ENCODE peak calls at places on chromosomes 4 and X, in six cellular contexts. D is SK-N-SH, I is GM23248, Z is Karpas-422, K is MM.1S, L is HCT116. S is an unnamed sample.
A peak's percentile ranks its signal among the peaks of the same experiment; 100 is the strongest.

GRCh38 chrX:23317799-23318724 is 16.6 kb upstream of the PTCHD1 start:
- DNase-seq in D (peak; percentile 69), I (peak; percentile 21), Z (peak; percentile 77), K (peak; percentile 18), L (no peak), S (peak; percentile 38)

GRCh38 chr4:106409901-106410889 is 41.6 kb upstream of the GIMD1 start:
- DNase-seq in D (no peak), I (no peak), Z (no peak), K (no peak), L (no peak), S (peak; percentile 84)

GRCh38 chr4:105181259-105181658 is 34.6 kb downstream of the TET2 start:
- DNase-seq in D (no peak), I (no peak), Z (no peak), K (no peak), L (no peak), S (no peak)

GRCh38 chr4:165787516-165788274 is 85.3 kb upstream of the TLL1 start:
- DNase-seq in D (no peak), I (no peak), Z (no peak), K (peak; percentile 69), L (no peak), S (no peak)

GRCh38 chr4:98716796-98717195 is 58.4 kb upstream of the TSPAN5 start:
- DNase-seq in D (no peak), I (no peak), Z (no peak), K (no peak), L (no peak), S (no peak)

GRCh38 chr4:71293705-71294104 is 45.1 kb upstream of the SLC4A4 start:
- DNase-seq in D (no peak), I (peak; percentile 84), Z (no peak), K (no peak), L (no peak), S (peak; percentile 56)

GRCh38 chrX:123121241-123121640 is 62.8 kb upstream of the GRIA3 start:
- DNase-seq in D (no peak), I (peak; percentile 67), Z (no peak), K (no peak), L (no peak), S (no peak)

GRCh38 chrX:102846544-102847236 is 90.4 kb upstream of the RAB40AL start:
- DNase-seq in D (no peak), I (peak; percentile 83), Z (no peak), K (no peak), L (no peak), S (peak; percentile 64)

GRCh38 chr4:5541154-5541553 is 167.2 kb downstream of the EVC2 start:
- DNase-seq in D (no peak), I (no peak), Z (no peak), K (no peak), L (no peak), S (no peak)

GRCh38 chrX:37746951-37747350 is 32.9 kb upstream of the CYBB start:
- DNase-seq in D (no peak), I (no peak), Z (no peak), K (no peak), L (no peak), S (no peak)

GRCh38 chr4:109009909-109010308 is 247.1 kb upstream of the ETNPPL start:
- DNase-seq in D (peak; percentile 20), I (peak; percentile 84), Z (no peak), K (no peak), L (no peak), S (no peak)

GRCh38 chr4:152427971-152428370 is 107.9 kb downstream of the FBXW7 start:
- DNase-seq in D (no peak), I (peak; percentile 14), Z (no peak), K (no peak), L (no peak), S (no peak)

GRCh38 chrX:88202149-88202548 is 544.9 kb upstream of the CPXCR1 start:
- DNase-seq in D (no peak), I (no peak), Z (peak; percentile 51), K (no peak), L (no peak), S (no peak)

GRCh38 chr4:53555111-53555510 is 36.2 kb downstream of the LNX1 start:
- DNase-seq in D (no peak), I (no peak), Z (no peak), K (no peak), L (no peak), S (no peak)

GRCh38 chrX:45006002-45006800 is 133.2 kb downstream of the KDM6A start:
- DNase-seq in D (no peak), I (peak; percentile 11), Z (no peak), K (no peak), L (peak; percentile 67), S (peak; percentile 88)

GRCh38 chr4:98932539-98932938 is 3.6 kb upstream of the EIF4E start:
- DNase-seq in D (no peak), I (peak; percentile 74), Z (peak; percentile 70), K (peak; percentile 48), L (no peak), S (peak; percentile 40)

GRCh38 chr4:147822128-147822527 is 90.2 kb downstream of the ARHGAP10 start:
- DNase-seq in D (no peak), I (peak; percentile 27), Z (no peak), K (no peak), L (no peak), S (no peak)

GRCh38 chr4:101256222-101256621 is 91.1 kb downstream of the PPP3CA start:
- DNase-seq in D (no peak), I (no peak), Z (no peak), K (no peak), L (no peak), S (no peak)

GRCh38 chr4:101258782-101259353 is 88.5 kb downstream of the PPP3CA start:
- DNase-seq in D (no peak), I (no peak), Z (no peak), K (no peak), L (no peak), S (no peak)

GRCh38 chr4:101252721-101253120 is 94.6 kb downstream of the PPP3CA start:
- DNase-seq in D (no peak), I (peak; percentile 39), Z (no peak), K (peak; percentile 79), L (no peak), S (no peak)

GRCh38 chr4:101251261-101251660 is 96.1 kb downstream of the PPP3CA start:
- DNase-seq in D (no peak), I (no peak), Z (no peak), K (no peak), L (no peak), S (no peak)

GRCh38 chr4:101254776-101255175 is 92.5 kb downstream of the PPP3CA start:
- DNase-seq in D (no peak), I (no peak), Z (no peak), K (no peak), L (no peak), S (no peak)
- H3K9ac ChIP-seq in D (no peak overlapping the region), I (no peak overlapping the region), Z (no peak overlapping the region), K (no peak overlapping the region), L (no peak overlapping the region), S (no peak overlapping the region)

DNA sequence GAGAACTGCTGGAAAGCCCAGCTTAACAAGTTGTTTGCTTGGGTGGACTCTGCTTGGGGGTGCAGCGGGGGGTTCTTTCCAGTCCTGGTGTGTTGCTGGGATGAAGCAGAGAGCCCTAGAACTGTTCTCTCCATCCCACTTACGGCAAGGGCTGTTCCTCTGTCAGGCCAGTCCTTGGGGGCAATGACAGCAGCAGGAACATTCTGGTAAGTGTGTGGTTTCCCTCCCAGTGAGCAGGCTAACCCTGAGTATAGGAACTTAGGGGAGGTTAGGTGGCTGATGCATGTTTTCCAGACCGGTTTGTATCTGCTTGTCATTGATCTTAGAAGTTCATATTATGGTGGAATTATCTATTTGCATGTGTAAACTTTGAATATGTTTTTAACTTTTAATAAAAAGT is 46.9 kb upstream of the TLR2 start:
- DNase-seq in D (no peak), I (no peak), Z (no peak), K (no peak), L (no peak), S (no peak)
- H3K9me2 ChIP-seq in D (no peaks in the 10 kb centered on the region), I (no peaks in the 10 kb centered on the region), Z (no peaks in the 10 kb centered on the region), K (no peaks in the 10 kb centered on the region), L (no peaks in the 10 kb centered on the region), S (no peaks in the 10 kb centered on the region)

GRCh38 chr4:92270908-92271307 is 32.9 kb upstream of the GRID2 start:
- DNase-seq in D (peak; percentile 2), I (peak; percentile 0), Z (no peak), K (no peak), L (peak; percentile 10), S (peak; percentile 4)
- H3K4me2 ChIP-seq in D (no peak overlapping the region), I (no peak overlapping the region), Z (no peak overlapping the region), K (no peak overlapping the region), L (no peak overlapping the region), S (no peak overlapping the region)

DNA sequence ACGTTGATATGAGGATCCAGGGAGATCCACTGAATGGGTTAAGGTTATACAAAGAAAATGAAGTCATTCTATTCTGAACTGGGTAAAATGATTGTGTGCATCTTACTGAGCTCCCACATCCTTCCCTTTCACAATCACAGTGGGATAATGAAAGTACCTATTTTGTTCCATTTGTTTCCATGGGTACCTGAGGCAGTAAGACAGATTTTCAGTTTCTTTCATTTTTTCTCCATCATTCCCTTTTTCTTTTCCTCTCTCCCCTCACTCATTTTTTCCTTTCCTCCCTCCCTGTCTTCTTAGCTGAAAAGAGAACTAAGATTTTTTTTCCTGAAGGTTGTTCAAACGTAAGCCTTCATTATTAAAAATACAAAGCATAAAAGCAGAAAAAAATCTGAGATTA is 4.6 kb downstream of the GRIA2 start:
- DNase-seq in D (no peak), I (no peak), Z (no peak), K (no peak), L (no peak), S (no peak)
- H3K9ac ChIP-seq in D (no peak overlapping the region), I (no peak overlapping the region), Z (no peak overlapping the region), K (no peak overlapping the region), L (no peak overlapping the region), S (no peak overlapping the region)

GRCh38 chrX:20374450-20374849 is 107.7 kb upstream of the RPS6KA3 start:
- DNase-seq in D (no peak), I (no peak), Z (no peak), K (no peak), L (no peak), S (no peak)
- H3K9me2 ChIP-seq in D (no peaks in the 10 kb centered on the region), I (no peaks in the 10 kb centered on the region), Z (no peaks in the 10 kb centered on the region), K (no peaks in the 10 kb centered on the region), L (no peaks in the 10 kb centered on the region), S (no peaks in the 10 kb centered on the region)

GRCh38 chrX:153685179-153685536 is 2.6 kb upstream of the SLC6A8 start:
- DNase-seq in D (peak; percentile 74), I (no peak), Z (no peak), K (no peak), L (no peak), S (no peak)
- H3K4me2 ChIP-seq in D (no peak overlapping the region), I (no peak overlapping the region), Z (no peak overlapping the region), K (no peak overlapping the region), L (no peak overlapping the region), S (no peak overlapping the region)

GRCh38 chr4:119664168-119664907 is 35.7 kb upstream of the PDE5A start:
- DNase-seq in D (no peak), I (no peak), Z (peak; percentile 2), K (peak; percentile 74), L (no peak), S (no peak)
- H3K9ac ChIP-seq in D (no peak overlapping the region), I (no peak overlapping the region), Z (no peak overlapping the region), K (peak overlapping the region; percentile 67), L (no peak overlapping the region), S (no peak overlapping the region)

GRCh38 chr4:139676913-139677585 is 11.4 kb downstream of the MGST2 start:
- DNase-seq in D (no peak), I (no peak), Z (no peak), K (no peak), L (no peak), S (peak; percentile 20)
- H3K9me2 ChIP-seq in D (no peaks in the 10 kb centered on the region), I (no peaks in the 10 kb centered on the region), Z (no peaks in the 10 kb centered on the region), K (no peaks in the 10 kb centered on the region), L (no peaks in the 10 kb centered on the region), S (no peaks in the 10 kb centered on the region)

GRCh38 chr4:7507381-7507780 is 72.7 kb upstream of the PSAPL1 start:
- DNase-seq in D (no peak), I (no peak), Z (no peak), K (no peak), L (no peak), S (no peak)
- H3K4me2 ChIP-seq in D (no peak overlapping the region), I (no peak overlapping the region), Z (no peak overlapping the region), K (no peak overlapping the region), L (no peak overlapping the region), S (no peak overlapping the region)